ENCODE peak calls at places on chromosomes 3 and 15, in nine cellular contexts. I is neural progenitor cell, M is esophagus muscularis mucosa, J is IMR-90, F is tibial artery, W is HCT116, G is heart left ventricle, R is left lung, C is WERI-Rb-1. V is an unnamed sample.

GRCh38 chr15:100849021-100849831 is 30.4 kb upstream of the ALDH1A3 start:
- DNase-seq in F (no peak), M (no peak), C (no peak), W (no peak), J (peak), I (no peak), G (peak), R (peak), V (no peak)

GRCh38 chr15:61459785-61460707 is 230.9 kb upstream of the RORA start:
- DNase-seq in C (peak), M (no peak), I (no peak), R (no peak), J (peak), F (no peak), G (no peak), W (no peak), V (no peak)

GRCh38 chr15:85318732-85319076 is 61.7 kb upstream of the AKAP13 start:
- DNase-seq in I (no peak), M (no peak), F (no peak), G (no peak), R (no peak), J (no peak), C (no peak), W (no peak), V (no peak)

GRCh38 chr3:182136008-182136910 is 424.5 kb downstream of the SOX2 start:
- DNase-seq in W (no peak), G (no peak), M (no peak), F (no peak), R (no peak), C (no peak), I (no peak), J (no peak), V (no peak)

GRCh38 chr3:72004749-72005292 is 219.9 kb upstream of the PROK2 start:
- DNase-seq in C (no peak), J (peak), R (no peak), I (no peak), F (no peak), W (no peak), M (no peak), G (no peak), V (no peak)

GRCh38 chr15:42918047-42918446 is 2.5 kb downstream of the TTBK2 start:
- DNase-seq in C (no peak), F (no peak), G (no peak), J (no peak), I (no peak), R (no peak), W (no peak), M (peak), V (no peak)

GRCh38 chr15:58241872-58242271 is 103.7 kb downstream of the AQP9 start:
- DNase-seq in M (no peak), I (no peak), W (no peak), F (no peak), R (no peak), J (no peak), G (no peak), C (peak), V (no peak)

GRCh38 chr3:70980646-70981031 is 602.9 kb downstream of the FOXP1 start:
- DNase-seq in W (no peak), M (no peak), C (no peak), I (no peak), G (no peak), J (peak), F (no peak), R (no peak), V (no peak)

GRCh38 chr3:143134446-143134845 is 14.9 kb downstream of the CHST2 start:
- DNase-seq in F (no peak), J (no peak), M (no peak), W (no peak), C (no peak), R (no peak), I (no peak), G (no peak), V (no peak)

GRCh38 chr15:46900992-46901391 is 816.3 kb upstream of the SEMA6D start:
- DNase-seq in G (no peak), W (no peak), C (no peak), R (no peak), J (no peak), F (no peak), M (no peak), I (no peak), V (peak)

GRCh38 chr15:77659350-77660321 is 26.9 kb upstream of the LINGO1 start:
- DNase-seq in M (no peak), F (no peak), C (peak), W (peak), R (peak), I (peak), G (peak), J (peak), V (no peak)

GRCh38 chr3:66444146-66444644 is 56.6 kb downstream of the LRIG1 start:
- DNase-seq in J (no peak), C (no peak), F (no peak), I (no peak), W (no peak), R (no peak), G (no peak), M (no peak), V (no peak)

GRCh38 chr15:26631894-26632293 is 141.0 kb downstream of the GABRB3 start:
- DNase-seq in F (no peak), C (no peak), J (no peak), W (no peak), R (no peak), I (peak), G (no peak), M (peak), V (no peak)

GRCh38 chr3:45554001-45554691 is 40.4 kb upstream of the LIMD1 start:
- DNase-seq in I (no peak), W (no peak), G (peak), R (no peak), C (no peak), M (no peak), F (peak), J (peak), V (no peak)

GRCh38 chr15:31147943-31148621 is 46.6 kb upstream of the TRPM1 start:
- DNase-seq in I (no peak), J (no peak), M (no peak), G (no peak), F (no peak), W (no peak), R (no peak), C (no peak), V (no peak)

GRCh38 chr15:55869660-55870059 is 123.8 kb downstream of the NEDD4 start:
- DNase-seq in C (no peak), G (no peak), W (no peak), M (no peak), J (no peak), R (no peak), I (no peak), F (no peak), V (no peak)
- H3K27ac ChIP-seq in C (no peak), G (no peak), W (no peak), M (no peak), J (no peak), R (no peak), I (no peak), F (no peak), V (no peak)

GRCh38 chr3:99833833-99834583 is 16.3 kb downstream of the CMSS1 start:
- DNase-seq in J (no peak), C (no peak), R (no peak), I (no peak), M (no peak), G (no peak), F (no peak), W (no peak), V (no peak)
- H3K27ac ChIP-seq in J (no peak), C (no peak), R (no peak), I (no peak), M (no peak), G (peak), F (peak), W (no peak), V (no peak)

GRCh38 chr15:72203507-72203837 is 5.9 kb upstream of the GRAMD2A start:
- DNase-seq in M (no peak), J (peak), W (no peak), C (no peak), R (peak), G (peak), F (peak), I (no peak), V (peak)
- H3K27ac ChIP-seq in M (peak), J (no peak), W (peak), C (no peak), R (no peak), G (peak), F (peak), I (no peak), V (peak)

GRCh38 chr3:32399030-32399620 is 7.5 kb downstream of the CMTM7 start:
- DNase-seq in R (no peak), G (no peak), W (no peak), M (no peak), I (peak), J (peak), F (no peak), C (no peak), V (no peak)

GRCh38 chr3:32395451-32395970 is 3.9 kb downstream of the CMTM7 start:
- DNase-seq in C (no peak), J (no peak), R (no peak), G (no peak), W (no peak), F (no peak), M (no peak), I (no peak), V (no peak)

GRCh38 chr3:32401141-32401540 is 9.5 kb downstream of the CMTM7 start:
- DNase-seq in W (no peak), G (no peak), C (no peak), F (no peak), J (no peak), I (peak), R (no peak), M (no peak), V (no peak)

GRCh38 chr3:32401541-32402052 is 9.9 kb downstream of the CMTM7 start:
- DNase-seq in G (peak), M (no peak), R (peak), C (peak), I (peak), W (no peak), F (peak), J (peak), V (no peak)

GRCh38 chr3:32398531-32398930 is 6.9 kb downstream of the CMTM7 start:
- DNase-seq in W (no peak), J (no peak), R (peak), I (no peak), G (peak), F (peak), C (no peak), M (no peak), V (no peak)
- H3K27ac ChIP-seq in W (no peak), J (no peak), R (peak), I (no peak), G (no peak), F (no peak), C (no peak), M (no peak), V (no peak)

GRCh38 chr3:150073513-150073912 is 102.8 kb upstream of the PFN2 start:
- DNase-seq in M (peak), W (no peak), R (no peak), G (no peak), I (no peak), C (no peak), F (no peak), J (no peak), V (no peak)

GRCh38 chr3:150074697-150075416 is 104.2 kb upstream of the PFN2 start:
- DNase-seq in J (no peak), I (no peak), R (no peak), M (peak), G (no peak), F (no peak), W (no peak), C (no peak), V (no peak)

GRCh38 chr3:150074277-150074676 is 103.6 kb upstream of the PFN2 start:
- DNase-seq in G (no peak), R (no peak), C (no peak), I (no peak), F (no peak), M (no peak), W (no peak), J (no peak), V (no peak)

GRCh38 chr3:150072576-150072975 is 101.9 kb upstream of the PFN2 start:
- DNase-seq in R (no peak), C (no peak), I (no peak), W (no peak), J (no peak), F (no peak), M (peak), G (no peak), V (no peak)

GRCh38 chr3:150073031-150073430 is 102.3 kb upstream of the PFN2 start:
- DNase-seq in M (peak), I (no peak), J (peak), C (no peak), F (no peak), W (no peak), G (no peak), R (no peak), V (no peak)
- H3K27ac ChIP-seq in M (no peak), I (no peak), J (no peak), C (no peak), F (no peak), W (no peak), G (no peak), R (no peak), V (no peak)

V was measured in epithelial cell of prostate.